ENCODE peak calls at places on chromosomes 3 and 15, in seven cellular contexts. Z is left cardiac atrium, V is A172, F is NCI-H2081, L is LoVo, C is pons, I is LHCN-M2. M is an unnamed sample.

GRCh38 chr3:46864051-46864881 is 1.0 kb upstream of the MYL3 start:
- DNase-seq in F (no peak), I (no peak), C (no peak), V (no peak), L (no peak), Z (peak; percentile 18), M (no peak)

GRCh38 chr3:194876403-194877165 is 190.9 kb downstream of the FAM43A start:
- DNase-seq in L (no peak), Z (no peak), I (no peak), F (no peak), C (no peak), V (no peak), M (no peak)

GRCh38 chr3:152574461-152575079 is 260.4 kb upstream of the P2RY1 start:
- DNase-seq in C (peak; percentile 84), L (peak; percentile 46), V (peak; percentile 64), Z (peak; percentile 63), I (peak; percentile 53), F (peak; percentile 86), M (no peak)

GRCh38 chr3:28973621-28974020 is 307.2 kb upstream of the RBMS3 start:
- DNase-seq in C (no peak), V (peak; percentile 10), I (no peak), Z (no peak), L (no peak), F (no peak), M (no peak)

GRCh38 chr3:46017720-46018119 is 9.6 kb downstream of the XCR1 start:
- DNase-seq in L (no peak), C (peak; percentile 55), F (no peak), I (no peak), Z (no peak), V (no peak), M (no peak)

GRCh38 chr15:78212008-78212407 is 22.4 kb downstream of the ACSBG1 start:
- DNase-seq in Z (no peak), F (no peak), C (no peak), V (no peak), L (no peak), I (peak; percentile 19), M (no peak)

GRCh38 chr3:45100998-45101407 is 45.2 kb downstream of the CDCP1 start:
- DNase-seq in C (peak; percentile 9), I (peak; percentile 94), V (peak; percentile 74), Z (no peak), L (no peak), F (no peak), M (no peak)

GRCh38 chr3:69827127-69827526 is 87.9 kb downstream of the MITF start:
- DNase-seq in Z (no peak), L (no peak), C (no peak), F (no peak), I (no peak), V (no peak), M (no peak)

GRCh38 chr3:158420654-158421396 is 150.2 kb upstream of the MLF1 start:
- DNase-seq in L (no peak), F (no peak), Z (no peak), I (peak; percentile 23), V (peak; percentile 27), C (no peak), M (no peak)

GRCh38 chr3:57624801-57625200 is 27.7 kb upstream of the ARF4 start:
- DNase-seq in C (no peak), F (no peak), L (no peak), I (no peak), Z (no peak), V (no peak), M (no peak)

GRCh38 chr15:57462391-57462790 is 86.1 kb downstream of the CGNL1 start:
- DNase-seq in I (peak; percentile 24), Z (no peak), C (peak; percentile 23), F (no peak), V (peak; percentile 20), L (no peak), M (no peak)

GRCh38 chr3:142210608-142211007 is 14.8 kb downstream of the GK5 start:
- DNase-seq in I (peak; percentile 51), C (peak; percentile 49), F (no peak), L (no peak), Z (no peak), V (peak; percentile 14), M (no peak)

GRCh38 chr15:91306155-91306554 is 206.1 kb downstream of the SV2B start:
- DNase-seq in Z (no peak), C (no peak), L (no peak), F (no peak), V (no peak), I (peak; percentile 15), M (no peak)

GRCh38 chr3:129015388-129016105 is 14.4 kb downstream of the EFCC1 start:
- DNase-seq in I (no peak), C (no peak), F (no peak), Z (peak; percentile 65), V (peak; percentile 37), L (no peak), M (peak; percentile 72)